ENCODE peak calls at places on chromosome 4, in six cellular contexts. O is Panc1, N is uterus, U is ovary, H is IMR-90, W is fibroblast of lung. E is an unnamed sample.
A peak's percentile ranks its signal among the peaks of the same experiment; 100 is the strongest.

GRCh38 chr4:100816646-100817045 is 298.8 kb upstream of the EMCN start:
- DNase-seq in W (no peak), O (no peak), N (no peak), H (no peak), U (no peak), E (peak; percentile 10)

GRCh38 chr4:71944956-71945355 is 86.8 kb upstream of the NPFFR2 start:
- DNase-seq in N (no peak), U (no peak), W (peak; percentile 55), H (peak; percentile 1), O (no peak), E (peak; percentile 54)

GRCh38 chr4:107977966-107978705 is 11.6 kb upstream of the HADH start:
- DNase-seq in H (no peak), N (no peak), O (no peak), U (no peak), W (no peak), E (no peak)

GRCh38 chr4:177190995-177191568 is 118.6 kb upstream of the NEIL3 start:
- DNase-seq in N (no peak), H (peak; percentile 47), W (peak; percentile 82), U (no peak), O (no peak), E (peak; percentile 27)

GRCh38 chr4:47954245-47954644 is 39.9 kb upstream of the NFXL1 start:
- DNase-seq in N (no peak), H (no peak), O (no peak), W (no peak), U (no peak), E (no peak)

GRCh38 chr4:103075435-103075893 is 1.1 kb downstream of the SLC9B2 start:
- DNase-seq in O (no peak), W (peak; percentile 30), N (no peak), H (peak; percentile 26), U (no peak), E (no peak)

GRCh38 chr4:64911846-64912245 is 502.6 kb upstream of the TECRL start:
- DNase-seq in W (no peak), U (no peak), N (no peak), O (no peak), H (no peak), E (no peak)

GRCh38 chr4:8238061-8238511 is 31.5 kb upstream of the HTRA3 start:
- DNase-seq in H (no peak), O (no peak), W (no peak), U (no peak), N (no peak), E (no peak)

GRCh38 chr4:3062466-3062865 is 11.9 kb downstream of the HTT-AS start:
- DNase-seq in O (no peak), W (peak; percentile 83), N (no peak), U (no peak), H (peak; percentile 76), E (no peak)

GRCh38 chr4:53273726-53274125 is 92.1 kb downstream of the SCFD2 start:
- DNase-seq in N (no peak), O (no peak), W (peak; percentile 71), U (no peak), H (peak; percentile 53), E (peak; percentile 5)

GRCh38 chr4:152039085-152039484 is 278.3 kb upstream of the GATB start:
- DNase-seq in O (no peak), W (peak; percentile 89), N (no peak), H (peak; percentile 98), U (no peak), E (no peak)

GRCh38 chr4:35520059-35520458 is 724.3 kb downstream of the ARAP2 start:
- DNase-seq in H (no peak), N (no peak), U (no peak), O (no peak), W (no peak), E (peak; percentile 86)

GRCh38 chr4:150769235-150769634 is 187.3 kb downstream of the MAB21L2 start:
- DNase-seq in O (peak; percentile 13), N (no peak), H (peak; percentile 70), U (no peak), W (peak; percentile 84), E (peak; percentile 78)

GRCh38 chr4:109290918-109291317 is 11.5 kb downstream of the COL25A1 start:
- DNase-seq in W (no peak), O (no peak), U (no peak), H (no peak), N (no peak), E (peak; percentile 10)

GRCh38 chr4:109294468-109295020 is 7.9 kb downstream of the COL25A1 start:
- DNase-seq in U (no peak), W (peak; percentile 87), H (peak; percentile 13), N (no peak), O (no peak), E (no peak)

GRCh38 chr4:109296545-109296944 is 5.9 kb downstream of the COL25A1 start:
- DNase-seq in H (no peak), O (no peak), N (no peak), U (no peak), W (peak; percentile 82), E (peak; percentile 32)

GRCh38 chr4:109295081-109295480 is 7.4 kb downstream of the COL25A1 start:
- DNase-seq in N (no peak), W (no peak), O (no peak), U (no peak), H (no peak), E (no peak)

GRCh38 chr4:109294006-109294405 is 8.5 kb downstream of the COL25A1 start:
- DNase-seq in W (no peak), U (no peak), N (no peak), O (peak; percentile 18), H (no peak), E (peak; percentile 15)
- TF ChIP-seq CTCF in W (peak; percentile 30), U (no peak), N (no peak), O (peak; percentile 12), H (peak; percentile 11), E (peak; percentile 17)

GRCh38 chr4:44120646-44121045 is 328.0 kb downstream of the KCTD8 start:
- DNase-seq in O (no peak), W (no peak), N (no peak), H (no peak), U (no peak), E (no peak)

GRCh38 chr4:44121210-44121609 is 327.4 kb downstream of the KCTD8 start:
- DNase-seq in U (no peak), W (no peak), H (no peak), O (no peak), N (no peak), E (peak; percentile 43)

GRCh38 chr4:44118971-44119680 is 329.5 kb downstream of the KCTD8 start:
- DNase-seq in W (peak; percentile 5), H (no peak), O (no peak), U (no peak), N (no peak), E (peak; percentile 63)
- H3K36me3 ChIP-seq in W (no peaks in the 10 kb centered on the region), H (no peaks in the 10 kb centered on the region), O (no peaks in the 10 kb centered on the region), U (no peaks in the 10 kb centered on the region), N (no peaks in the 10 kb centered on the region), E (no peaks in the 10 kb centered on the region)

DNA sequence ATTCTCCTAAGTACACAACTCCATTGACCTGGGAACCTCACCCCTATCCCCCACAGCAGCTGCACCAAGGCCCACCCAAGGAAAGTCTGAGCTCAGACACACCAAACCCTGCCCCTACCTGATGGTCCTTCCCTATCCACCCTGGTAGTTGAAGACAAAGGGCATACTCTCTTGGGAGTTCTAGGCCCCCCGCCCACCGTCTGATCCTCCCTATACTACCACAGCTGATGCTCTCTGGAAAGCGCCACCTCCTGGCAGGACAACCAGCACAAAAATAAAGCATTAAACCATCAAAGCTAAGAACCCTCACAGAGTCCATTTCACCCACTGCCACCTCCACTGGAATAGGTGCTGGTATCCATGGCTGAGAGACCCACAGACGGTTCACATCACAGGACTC is 83.6 kb downstream of the ANAPC10 start:
- DNase-seq in W (no peak), O (no peak), U (no peak), N (no peak), H (no peak), E (no peak)
- TF ChIP-seq CTCF in W (no peak), O (no peak), U (no peak), N (no peak), H (no peak), E (no peak)

GRCh38 chr4:13601848-13602247 is 25.7 kb downstream of the BOD1L1 start:
- DNase-seq in O (no peak), W (no peak), U (no peak), N (no peak), H (no peak), E (no peak)
- H3K36me3 ChIP-seq in O (peaks cover 6% of the 10 kb centered on the region), W (peaks cover 11% of the 10 kb centered on the region), U (no peaks in the 10 kb centered on the region), N (no peaks in the 10 kb centered on the region), H (peaks cover 38% of the 10 kb centered on the region), E (peaks cover 6% of the 10 kb centered on the region)

DNA sequence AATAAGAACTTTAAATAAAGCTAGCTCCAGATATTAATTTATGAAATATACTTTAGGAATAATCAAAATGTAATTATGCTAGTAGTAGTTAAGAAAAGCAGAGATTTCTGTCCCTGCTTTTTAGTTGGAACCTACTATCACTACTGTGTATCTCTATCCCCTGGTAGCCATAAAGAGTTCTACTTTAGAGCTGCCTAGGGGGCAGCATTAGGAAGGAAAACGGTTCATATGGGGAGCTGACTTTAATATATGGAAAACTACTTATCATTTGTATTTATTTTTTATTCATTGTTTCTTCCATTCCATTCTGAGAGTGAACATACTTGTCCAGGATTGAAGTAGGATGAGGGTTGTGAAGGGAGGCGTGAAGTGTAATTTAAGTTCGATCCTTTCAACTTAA is 40.9 kb downstream of the CPEB2 start:
- DNase-seq in O (no peak), W (no peak), H (no peak), N (no peak), U (no peak), E (no peak)
- TF ChIP-seq CTCF in O (peak; percentile 29), W (peak; percentile 29), H (no peak), N (no peak), U (no peak), E (peak; percentile 11)

GRCh38 chr4:155653052-155653451 is 13.6 kb upstream of the GUCY1A1 start:
- DNase-seq in N (no peak), U (no peak), O (no peak), W (no peak), H (no peak), E (no peak)

GRCh38 chr4:155657169-155657568 is 9.5 kb upstream of the GUCY1A1 start:
- DNase-seq in H (no peak), W (no peak), O (no peak), N (no peak), U (no peak), E (no peak)

GRCh38 chr4:155658665-155659064 is 8.0 kb upstream of the GUCY1A1 start:
- DNase-seq in H (no peak), O (no peak), W (no peak), N (no peak), U (no peak), E (no peak)

GRCh38 chr4:155657985-155658384 is 8.7 kb upstream of the GUCY1A1 start:
- DNase-seq in U (no peak), O (no peak), W (no peak), H (no peak), N (no peak), E (no peak)

GRCh38 chr4:155656025-155656424 is 10.6 kb upstream of the GUCY1A1 start:
- DNase-seq in W (no peak), H (no peak), U (no peak), N (no peak), O (no peak), E (no peak)
- H3K36me3 ChIP-seq in W (no peaks in the 10 kb centered on the region), H (no peaks in the 10 kb centered on the region), U (no peaks in the 10 kb centered on the region), N (no peaks in the 10 kb centered on the region), O (no peaks in the 10 kb centered on the region), E (no peaks in the 10 kb centered on the region)

E was measured in bronchial epithelial cell.